ENCODE peak calls at places on chromosome 17, in five cellular contexts. I is retinal pigment epithelial cell; G is activated CD8-positive, alpha-beta T cell treated with anti-CD3 and anti-CD28 coated beads for 36 hours; F is effector memory CD4-positive, alpha-beta T cell; X is mucosa of descending colon. T is an unnamed sample.

GRCh38 chr17:35889818-35890773 is 9.9 kb upstream of the CCL5 start:
- DNase-seq in I (peak), G (no peak), F (no peak), X (no peak), T (no peak)

GRCh38 chr17:74860229-74860998 is 729 bp upstream of the GRIN2C start:
- DNase-seq in I (no peak), G (peak), F (no peak), X (no peak), T (no peak)

GRCh38 chr17:42913527-42913926 is 12.9 kb downstream of the G6PC1 start:
- DNase-seq in I (no peak), G (no peak), F (no peak), X (no peak), T (no peak)

GRCh38 chr17:8922451-8922850 is 43.1 kb downstream of the PIK3R5 start:
- DNase-seq in I (no peak), G (no peak), F (no peak), X (no peak), T (no peak)

GRCh38 chr17:47802341-47803022 is 19.1 kb downstream of the OSBPL7 start:
- DNase-seq in I (no peak), G (peak), F (peak), X (no peak), T (no peak)

GRCh38 chr17:31859487-31860008 is 504 bp upstream of the COPRS start:
- DNase-seq in I (no peak), G (no peak), F (no peak), X (no peak), T (no peak)

GRCh38 chr17:32801193-32801592 is 75.7 kb downstream of the MYO1D start:
- DNase-seq in I (no peak), G (no peak), F (no peak), X (no peak), T (no peak)

GRCh38 chr17:40086150-40087044 is 14.0 kb downstream of the NR1D1 start:
- DNase-seq in I (no peak), G (peak), F (no peak), X (no peak), T (peak)

GRCh38 chr17:81515530-81516041 is 3.0 kb upstream of the ACTG1 start:
- DNase-seq in I (no peak), G (no peak), F (no peak), X (peak), T (no peak)

GRCh38 chr17:66524848-66525247 is 222.4 kb downstream of the PRKCA start:
- DNase-seq in I (no peak), G (peak), F (no peak), X (no peak), T (no peak)

GRCh38 chr17:45222273-45222993 is 748 bp downstream of the FMNL1 start:
- DNase-seq in I (no peak), G (peak), F (no peak), X (peak), T (no peak)

GRCh38 chr17:61715348-61715747 is 124.3 kb upstream of the NACA2 start:
- DNase-seq in I (no peak), G (no peak), F (no peak), X (no peak), T (no peak)

GRCh38 chr17:14061666-14062560 is 7.4 kb upstream of the COX10 start:
- DNase-seq in I (peak), G (no peak), F (no peak), X (no peak), T (no peak)

GRCh38 chr17:3723556-3724372 is at the start of gene HASPIN:
- DNase-seq in I (peak), G (peak), F (peak), X (peak), T (peak)

GRCh38 chr17:78818932-78819331 is 21.7 kb downstream of the USP36 start:
- DNase-seq in I (no peak), G (peak), F (peak), X (no peak), T (peak)

GRCh38 chr17:9987779-9988585 is 82.9 kb upstream of the RCVRN start:
- DNase-seq in I (no peak), G (peak), F (no peak), X (no peak), T (no peak)

GRCh38 chr17:45135978-45136791 is 698 bp downstream of the ACBD4 start:
- DNase-seq in I (no peak), G (peak), F (no peak), X (no peak), T (no peak)

GRCh38 chr17:3944485-3945388 is 19.5 kb downstream of the ATP2A3 start:
- DNase-seq in I (no peak), G (peak), F (peak), X (no peak), T (peak)

GRCh38 chr17:38628441-38628840 is 22.7 kb upstream of the SRCIN1 start:
- DNase-seq in I (no peak), G (peak), F (no peak), X (no peak), T (no peak)

GRCh38 chr17:73187203-73187769 is 5.6 kb upstream of the COG1 start:
- DNase-seq in I (no peak), G (no peak), F (no peak), X (no peak), T (no peak)

GRCh38 chr17:38602453-38602852 is 3.3 kb downstream of the SRCIN1 start:
- DNase-seq in I (no peak), G (no peak), F (no peak), X (no peak), T (no peak)

GRCh38 chr17:77882481-77883212 is 75.9 kb upstream of the TNRC6C start:
- DNase-seq in I (no peak), G (peak), F (peak), X (peak), T (peak)

GRCh38 chr17:67044016-67044772 is at the start of gene CACNG1:
- DNase-seq in I (no peak), G (no peak), F (no peak), X (no peak), T (no peak)

GRCh38 chr17:70081885-70082284 is 6.9 kb downstream of the KCNJ16 start:
- DNase-seq in I (no peak), G (no peak), F (no peak), X (no peak), T (no peak)

T was measured in T-helper 17 cell.